ENCODE peak calls at places on chromosomes 2 and 18, in eight cellular contexts. P is fibroblast of the conjunctiva, J is left colon, N is astrocyte, E is T-helper 1 cell, X is fibroblast of lung, T is breast epithelium, R is putamen. Y is an unnamed sample.

GRCh38 chr18:52499646-52500045 is 159.6 kb downstream of the DCC start:
- DNase-seq in J (no peak), E (no peak), R (no peak), T (no peak), X (no peak), P (no peak), N (no peak), Y (no peak)

GRCh38 chr2:28904295-28904694 is 9.8 kb downstream of the WDR43 start:
- DNase-seq in X (peak), N (peak), R (no peak), E (no peak), P (no peak), T (no peak), J (no peak), Y (no peak)

GRCh38 chr2:12325806-12326205 is 390.9 kb upstream of the TRIB2 start:
- DNase-seq in X (peak), R (no peak), P (no peak), E (no peak), T (no peak), J (no peak), N (peak), Y (no peak)

GRCh38 chr2:229884775-229885699 is 36.8 kb downstream of the TRIP12 start:
- DNase-seq in P (no peak), X (no peak), T (no peak), R (no peak), E (peak), N (no peak), J (no peak), Y (no peak)

GRCh38 chr18:36066001-36066400 is 1.4 kb downstream of the RPRD1A start:
- DNase-seq in P (no peak), E (no peak), N (peak), J (no peak), R (no peak), T (no peak), X (peak), Y (no peak)

GRCh38 chr2:239296020-239296932 is 104.5 kb downstream of the HDAC4 start:
- DNase-seq in N (no peak), T (peak), J (peak), E (no peak), R (no peak), P (no peak), X (no peak), Y (no peak)

GRCh38 chr2:144583741-144584453 is 64.0 kb upstream of the ZEB2 start:
- DNase-seq in R (no peak), N (peak), E (peak), T (no peak), P (peak), X (peak), J (no peak), Y (no peak)

GRCh38 chr2:135709992-135710391 is 31.7 kb upstream of the UBXN4 start:
- DNase-seq in P (peak), R (peak), T (peak), J (no peak), X (peak), N (no peak), E (peak), Y (peak)

GRCh38 chr18:55236150-55236931 is 277.1 kb upstream of the CCDC68 start:
- DNase-seq in J (no peak), X (peak), N (peak), E (peak), R (no peak), T (no peak), P (no peak), Y (no peak)

GRCh38 chr2:42954227-42954962 is 162.0 kb upstream of the HAAO start:
- DNase-seq in E (no peak), J (no peak), R (no peak), X (peak), N (peak), T (no peak), P (no peak), Y (no peak)

Y was measured in CD4-positive, alpha-beta T cell.